ENCODE peak calls at places on chromosomes 6 and 20, in seven cellular contexts. One of them, this sample, is unnamed.

GRCh38 chr6:50602191-50602810 is 111.0 kb upstream of the TFAP2D start:
- DNase-seq in brain microvascular endothelial cell: peak; percentile 31
- DNase-seq in body of pancreas: no peak
- DNase-seq in GM12878: no peak
- DNase-seq in esophagus squamous epithelium: no peak
- DNase-seq in stomach: no peak
- DNase-seq in left lung: no peak
- DNase-seq in this sample: peak; percentile 12

GRCh38 chr20:39939241-39939865 is 749.7 kb downstream of the MAFB start:
- DNase-seq in GM12878: no peak
- DNase-seq in left lung: no peak
- DNase-seq in body of pancreas: no peak
- DNase-seq in stomach: no peak
- DNase-seq in brain microvascular endothelial cell: peak; percentile 33
- DNase-seq in esophagus squamous epithelium: no peak
- DNase-seq in this sample: no peak

GRCh38 chr20:50399003-50399916 is 110.9 kb upstream of the PTPN1 start:
- DNase-seq in brain microvascular endothelial cell: no peak
- DNase-seq in esophagus squamous epithelium: no peak
- DNase-seq in stomach: peak; percentile 51
- DNase-seq in left lung: peak; percentile 83
- DNase-seq in body of pancreas: peak; percentile 54
- DNase-seq in GM12878: no peak
- DNase-seq in this sample: no peak

GRCh38 chr20:58150772-58151171 is 77.7 kb downstream of the ANKRD60 start:
- DNase-seq in stomach: no peak
- DNase-seq in body of pancreas: peak; percentile 53
- DNase-seq in GM12878: no peak
- DNase-seq in left lung: no peak
- DNase-seq in esophagus squamous epithelium: no peak
- DNase-seq in brain microvascular endothelial cell: no peak
- DNase-seq in this sample: peak; percentile 67

GRCh38 chr20:45036044-45036755 is 64.7 kb downstream of the KCNS1 start:
- DNase-seq in stomach: no peak
- DNase-seq in esophagus squamous epithelium: no peak
- DNase-seq in brain microvascular endothelial cell: peak; percentile 56
- DNase-seq in GM12878: no peak
- DNase-seq in body of pancreas: no peak
- DNase-seq in left lung: no peak
- DNase-seq in this sample: peak; percentile 32

GRCh38 chr6:150202404-150202803 is 59.6 kb downstream of the PPP1R14C start:
- DNase-seq in stomach: peak; percentile 39
- DNase-seq in body of pancreas: no peak
- DNase-seq in left lung: peak; percentile 67
- DNase-seq in GM12878: no peak
- DNase-seq in brain microvascular endothelial cell: no peak
- DNase-seq in esophagus squamous epithelium: no peak
- DNase-seq in this sample: no peak

GRCh38 chr6:7172605-7173185 is 64.9 kb downstream of the RREB1 start:
- DNase-seq in body of pancreas: peak; percentile 58
- DNase-seq in stomach: no peak
- DNase-seq in brain microvascular endothelial cell: peak; percentile 52
- DNase-seq in GM12878: no peak
- DNase-seq in esophagus squamous epithelium: no peak
- DNase-seq in left lung: no peak
- DNase-seq in this sample: no peak

GRCh38 chr20:57432874-57433491 is 41.8 kb downstream of the RBM38 start:
- DNase-seq in GM12878: peak; percentile 76
- DNase-seq in left lung: peak; percentile 91
- DNase-seq in body of pancreas: no peak
- DNase-seq in brain microvascular endothelial cell: no peak
- DNase-seq in esophagus squamous epithelium: peak; percentile 30
- DNase-seq in stomach: peak; percentile 78
- DNase-seq in this sample: no peak

GRCh38 chr20:17761612-17762011 is 61.8 kb downstream of the BANF2 start:
- DNase-seq in body of pancreas: no peak
- DNase-seq in left lung: no peak
- DNase-seq in brain microvascular endothelial cell: peak; percentile 16
- DNase-seq in GM12878: no peak
- DNase-seq in stomach: no peak
- DNase-seq in esophagus squamous epithelium: no peak
- DNase-seq in this sample: peak; percentile 33

GRCh38 chr6:11042750-11043551 is 1.2 kb downstream of the ELOVL2 start:
- DNase-seq in brain microvascular endothelial cell: no peak
- DNase-seq in esophagus squamous epithelium: no peak
- DNase-seq in stomach: no peak
- DNase-seq in left lung: no peak
- DNase-seq in GM12878: peak; percentile 2
- DNase-seq in body of pancreas: no peak
- DNase-seq in this sample: no peak

GRCh38 chr6:67184405-67184804 is 1450.7 kb upstream of the ADGRB3 start:
- DNase-seq in esophagus squamous epithelium: no peak
- DNase-seq in GM12878: no peak
- DNase-seq in brain microvascular endothelial cell: no peak
- DNase-seq in body of pancreas: no peak
- DNase-seq in stomach: no peak
- DNase-seq in left lung: no peak
- DNase-seq in this sample: no peak

GRCh38 chr6:132479131-132479530 is 33.8 kb downstream of the STX7 start:
- DNase-seq in brain microvascular endothelial cell: no peak
- DNase-seq in stomach: no peak
- DNase-seq in GM12878: no peak
- DNase-seq in body of pancreas: no peak
- DNase-seq in left lung: no peak
- DNase-seq in esophagus squamous epithelium: no peak
- DNase-seq in this sample: no peak

GRCh38 chr20:43961116-43961515 is 46.5 kb downstream of the TOX2 start:
- DNase-seq in esophagus squamous epithelium: no peak
- DNase-seq in stomach: no peak
- DNase-seq in left lung: no peak
- DNase-seq in brain microvascular endothelial cell: no peak
- DNase-seq in GM12878: no peak
- DNase-seq in body of pancreas: no peak
- DNase-seq in this sample: no peak

GRCh38 chr20:16898433-16898832 is 150.3 kb downstream of the OTOR start:
- DNase-seq in body of pancreas: no peak
- DNase-seq in stomach: no peak
- DNase-seq in brain microvascular endothelial cell: peak; percentile 12
- DNase-seq in esophagus squamous epithelium: no peak
- DNase-seq in left lung: no peak
- DNase-seq in GM12878: no peak
- DNase-seq in this sample: no peak

GRCh38 chr6:118893095-118893881 is 664 bp upstream of the ASF1A start:
- DNase-seq in body of pancreas: peak; percentile 60
- DNase-seq in esophagus squamous epithelium: no peak
- DNase-seq in GM12878: no peak
- DNase-seq in brain microvascular endothelial cell: peak; percentile 66
- DNase-seq in stomach: no peak
- DNase-seq in left lung: no peak
- DNase-seq in this sample: no peak

GRCh38 chr6:28211840-28212509 is 13.1 kb upstream of the ZSCAN9 start:
- DNase-seq in body of pancreas: no peak
- DNase-seq in brain microvascular endothelial cell: no peak
- DNase-seq in left lung: no peak
- DNase-seq in GM12878: no peak
- DNase-seq in esophagus squamous epithelium: no peak
- DNase-seq in stomach: no peak
- DNase-seq in this sample: peak; percentile 26

GRCh38 chr6:113979930-113980329 is 9.0 kb upstream of the HDAC2 start:
- DNase-seq in GM12878: no peak
- DNase-seq in stomach: no peak
- DNase-seq in body of pancreas: no peak
- DNase-seq in brain microvascular endothelial cell: no peak
- DNase-seq in esophagus squamous epithelium: no peak
- DNase-seq in left lung: no peak
- DNase-seq in this sample: no peak

GRCh38 chr6:1507251-1507650 is 102.5 kb upstream of the FOXC1 start:
- DNase-seq in brain microvascular endothelial cell: no peak
- DNase-seq in GM12878: no peak
- DNase-seq in left lung: no peak
- DNase-seq in esophagus squamous epithelium: no peak
- DNase-seq in stomach: no peak
- DNase-seq in body of pancreas: no peak
- DNase-seq in this sample: no peak

DNA sequence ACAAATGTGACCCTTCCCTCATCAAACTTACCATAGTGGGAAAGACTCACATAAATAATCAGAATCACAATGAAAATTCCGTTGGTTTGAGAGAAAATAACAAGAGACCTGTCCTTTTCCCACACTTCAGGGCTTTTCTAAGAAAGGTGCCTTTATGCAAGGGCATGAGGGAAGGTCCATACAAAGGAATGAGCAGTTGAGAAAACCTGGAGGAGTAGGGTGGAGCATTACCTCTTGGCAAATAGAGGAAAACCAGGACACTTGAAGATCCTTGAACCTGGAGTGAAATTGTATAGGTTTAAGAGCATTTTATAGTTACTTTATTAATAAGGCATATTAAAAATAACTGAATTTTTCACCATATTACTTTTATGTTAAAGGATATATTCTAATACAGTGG is 54.3 kb downstream of the UBR2 start:
- DNase-seq in esophagus squamous epithelium: no peak
- DNase-seq in left lung: no peak
- DNase-seq in GM12878: no peak
- DNase-seq in stomach: no peak
- DNase-seq in brain microvascular endothelial cell: no peak
- DNase-seq in body of pancreas: no peak
- DNase-seq in this sample: no peak
- H3K4me3 ChIP-seq in esophagus squamous epithelium: no peak overlapping the region
- H3K4me3 ChIP-seq in left lung: no peak overlapping the region
- H3K4me3 ChIP-seq in GM12878: no peak overlapping the region
- H3K4me3 ChIP-seq in stomach: no peak overlapping the region
- H3K4me3 ChIP-seq in brain microvascular endothelial cell: no peak overlapping the region
- H3K4me3 ChIP-seq in body of pancreas: no peak overlapping the region
- H3K4me3 ChIP-seq in this sample: no peak overlapping the region

GRCh38 chr20:7113577-7114466 is 346.3 kb downstream of the BMP2 start:
- DNase-seq in body of pancreas: peak; percentile 22
- DNase-seq in brain microvascular endothelial cell: peak; percentile 20
- DNase-seq in GM12878: no peak
- DNase-seq in left lung: no peak
- DNase-seq in stomach: peak; percentile 28
- DNase-seq in esophagus squamous epithelium: no peak
- DNase-seq in this sample: peak; percentile 56
- TF ChIP-seq CTCF in body of pancreas: peak; percentile 13
- TF ChIP-seq CTCF in brain microvascular endothelial cell: peak; percentile 69
- TF ChIP-seq CTCF in GM12878: peak; percentile 54
- TF ChIP-seq CTCF in left lung: peak; percentile 13
- TF ChIP-seq CTCF in stomach: no peak
- TF ChIP-seq CTCF in esophagus squamous epithelium: no peak
- TF ChIP-seq CTCF in this sample: peak; percentile 68

GRCh38 chr6:3489961-3490621 is 33.2 kb upstream of the SLC22A23 start:
- DNase-seq in body of pancreas: no peak
- DNase-seq in stomach: no peak
- DNase-seq in GM12878: no peak
- DNase-seq in esophagus squamous epithelium: no peak
- DNase-seq in left lung: no peak
- DNase-seq in brain microvascular endothelial cell: no peak
- DNase-seq in this sample: no peak
- H3K27me3 ChIP-seq in body of pancreas: no peaks in the 10 kb centered on the region
- H3K27me3 ChIP-seq in stomach: no peaks in the 10 kb centered on the region
- H3K27me3 ChIP-seq in GM12878: peaks cover 3% of the 10 kb centered on the region
- H3K27me3 ChIP-seq in esophagus squamous epithelium: no peaks in the 10 kb centered on the region
- H3K27me3 ChIP-seq in left lung: peaks cover 6% of the 10 kb centered on the region
- H3K27me3 ChIP-seq in brain microvascular endothelial cell: no peaks in the 10 kb centered on the region
- H3K27me3 ChIP-seq in this sample: peaks cover 8% of the 10 kb centered on the region

DNA sequence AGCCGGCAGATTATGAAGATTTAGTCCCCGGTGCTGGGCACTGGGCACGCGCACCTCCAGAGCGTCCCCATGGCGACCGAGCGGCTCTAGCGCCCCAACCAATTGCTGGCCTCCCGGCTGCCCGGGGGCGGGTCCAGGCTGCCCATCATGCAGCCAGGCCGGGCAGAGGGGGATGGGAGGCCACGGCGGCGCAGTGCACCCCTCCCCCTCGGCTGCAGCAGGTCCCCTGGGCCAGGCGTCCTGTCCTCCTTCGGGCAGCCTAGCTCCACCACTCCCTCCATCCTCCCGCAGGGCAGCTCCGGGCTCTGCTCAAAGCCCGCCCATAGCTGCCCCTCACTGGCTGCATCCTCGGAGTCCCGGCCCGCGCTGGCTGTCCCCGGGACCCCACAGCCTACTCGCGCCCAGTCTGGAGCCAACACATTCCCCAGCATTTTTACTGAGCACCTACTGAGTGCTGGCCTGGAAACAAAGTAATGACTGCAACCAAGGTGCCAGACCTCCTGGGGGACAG is 99.4 kb downstream of the ASXL1 start:
- DNase-seq in brain microvascular endothelial cell: no peak
- DNase-seq in stomach: peak; percentile 68
- DNase-seq in esophagus squamous epithelium: no peak
- DNase-seq in left lung: peak; percentile 82
- DNase-seq in body of pancreas: peak; percentile 82
- DNase-seq in GM12878: no peak
- DNase-seq in this sample: peak; percentile 98
- H3K4me3 ChIP-seq in brain microvascular endothelial cell: peak overlapping the region; percentile 45
- H3K4me3 ChIP-seq in stomach: peak overlapping the region; percentile 47
- H3K4me3 ChIP-seq in esophagus squamous epithelium: peak overlapping the region; percentile 43
- H3K4me3 ChIP-seq in left lung: peak overlapping the region; percentile 34
- H3K4me3 ChIP-seq in body of pancreas: no peak overlapping the region
- H3K4me3 ChIP-seq in GM12878: no peak overlapping the region
- H3K4me3 ChIP-seq in this sample: peak overlapping the region; percentile 48